ENCODE peak calls at places on chromosomes 12 and 14, in five cellular contexts. N is stomach, A is NB4, V is IMR-90, L is suprapubic skin. K is an unnamed sample.

GRCh38 chr12:26368331-26368730 is 173.0 kb downstream of the SSPN start:
- DNase-seq in V (no peak), L (no peak), A (no peak), N (no peak), K (no peak)

GRCh38 chr12:62793256-62794217 is 141.4 kb downstream of the PPM1H start:
- DNase-seq in L (peak; percentile 89), V (peak; percentile 87), N (peak; percentile 88), A (peak; percentile 82), K (peak; percentile 92)

GRCh38 chr14:66965831-66966230 is 223.4 kb upstream of the GARIN2 start:
- DNase-seq in L (no peak), V (peak; percentile 43), A (no peak), N (no peak), K (no peak)

GRCh38 chr12:3173008-3173553 is 95.9 kb downstream of the TSPAN9 start:
- DNase-seq in A (no peak), V (no peak), N (no peak), L (no peak), K (no peak)

GRCh38 chr14:91924871-91925726 is 22.4 kb downstream of the FBLN5 start:
- DNase-seq in N (no peak), L (no peak), A (no peak), V (no peak), K (no peak)

GRCh38 chr12:116959845-116960514 is 49.2 kb downstream of the FBXW8 start:
- DNase-seq in L (no peak), A (peak; percentile 25), V (no peak), N (no peak), K (no peak)

GRCh38 chr14:34472706-34473279 is 10.8 kb upstream of the SPTSSA start:
- DNase-seq in V (no peak), L (no peak), A (no peak), N (no peak), K (no peak)

GRCh38 chr12:91964501-91964900 is 181.1 kb downstream of the BTG1 start:
- DNase-seq in V (peak; percentile 27), A (no peak), L (no peak), N (no peak), K (no peak)

GRCh38 chr12:87807127-87807526 is 222.1 kb downstream of the C12orf50 start:
- DNase-seq in V (peak; percentile 49), N (no peak), A (no peak), L (no peak), K (no peak)

GRCh38 chr12:1474567-1475153 is 119.7 kb downstream of the FBXL14 start:
- DNase-seq in A (no peak), L (no peak), V (peak; percentile 97), N (no peak), K (no peak)

GRCh38 chr14:81436296-81437138 is 36.4 kb upstream of the STON2 start:
- DNase-seq in N (peak; percentile 83), V (peak; percentile 45), L (peak; percentile 79), A (no peak), K (peak; percentile 87)

GRCh38 chr12:67705394-67706370 is 57.1 kb downstream of the DYRK2 start:
- DNase-seq in L (no peak), N (no peak), A (no peak), V (peak; percentile 82), K (no peak)

GRCh38 chr14:87869619-87870583 is 123.1 kb downstream of the GALC start:
- DNase-seq in A (peak; percentile 26), V (peak; percentile 36), L (no peak), N (no peak), K (no peak)

GRCh38 chr12:8661016-8661415 is 1.6 kb downstream of the MFAP5 start:
- DNase-seq in A (no peak), N (no peak), V (no peak), L (no peak), K (no peak)

GRCh38 chr14:91290986-91291385 is 46.5 kb upstream of the GPR68 start:
- DNase-seq in L (no peak), N (peak; percentile 67), V (no peak), A (no peak), K (no peak)

GRCh38 chr12:14769462-14769836 is 33.8 kb downstream of the WBP11 start:
- DNase-seq in V (peak; percentile 20), N (peak; percentile 43), L (peak; percentile 68), A (no peak), K (peak; percentile 87)

GRCh38 chr14:87944987-87945604 is 47.9 kb downstream of the GALC start:
- DNase-seq in L (no peak), A (peak; percentile 55), N (no peak), V (peak; percentile 68), K (no peak)

GRCh38 chr12:55809274-55809673 is 8.2 kb downstream of the SARNP start:
- DNase-seq in V (no peak), N (no peak), L (no peak), A (no peak), K (no peak)
- TF ChIP-seq POLR2A in V (no peak), N (no peak), L (no peak), A (no peak), K (no peak)

GRCh38 chr14:77122555-77123125 is 19.0 kb downstream of the ZDHHC22 start:
- DNase-seq in V (no peak), L (no peak), A (no peak), N (no peak), K (no peak)

GRCh38 chr14:77123381-77124344 is 17.9 kb downstream of the ZDHHC22 start:
- DNase-seq in L (peak; percentile 79), N (peak; percentile 96), A (no peak), V (no peak), K (peak; percentile 73)

GRCh38 chr14:77124345-77125274 is 17.0 kb downstream of the ZDHHC22 start:
- DNase-seq in A (peak; percentile 18), V (peak; percentile 16), L (peak; percentile 64), N (peak; percentile 72), K (peak; percentile 92)

GRCh38 chr14:77119852-77120251 is 21.7 kb downstream of the ZDHHC22 start:
- DNase-seq in L (no peak), N (no peak), A (no peak), V (no peak), K (no peak)

GRCh38 chr14:77120771-77121743 is 20.5 kb downstream of the ZDHHC22 start:
- DNase-seq in L (no peak), N (peak; percentile 53), A (no peak), V (no peak), K (peak; percentile 79)
- TF ChIP-seq CTCF in L (no peak), N (no peak), A (no peak), V (no peak), K (no peak)

DNA sequence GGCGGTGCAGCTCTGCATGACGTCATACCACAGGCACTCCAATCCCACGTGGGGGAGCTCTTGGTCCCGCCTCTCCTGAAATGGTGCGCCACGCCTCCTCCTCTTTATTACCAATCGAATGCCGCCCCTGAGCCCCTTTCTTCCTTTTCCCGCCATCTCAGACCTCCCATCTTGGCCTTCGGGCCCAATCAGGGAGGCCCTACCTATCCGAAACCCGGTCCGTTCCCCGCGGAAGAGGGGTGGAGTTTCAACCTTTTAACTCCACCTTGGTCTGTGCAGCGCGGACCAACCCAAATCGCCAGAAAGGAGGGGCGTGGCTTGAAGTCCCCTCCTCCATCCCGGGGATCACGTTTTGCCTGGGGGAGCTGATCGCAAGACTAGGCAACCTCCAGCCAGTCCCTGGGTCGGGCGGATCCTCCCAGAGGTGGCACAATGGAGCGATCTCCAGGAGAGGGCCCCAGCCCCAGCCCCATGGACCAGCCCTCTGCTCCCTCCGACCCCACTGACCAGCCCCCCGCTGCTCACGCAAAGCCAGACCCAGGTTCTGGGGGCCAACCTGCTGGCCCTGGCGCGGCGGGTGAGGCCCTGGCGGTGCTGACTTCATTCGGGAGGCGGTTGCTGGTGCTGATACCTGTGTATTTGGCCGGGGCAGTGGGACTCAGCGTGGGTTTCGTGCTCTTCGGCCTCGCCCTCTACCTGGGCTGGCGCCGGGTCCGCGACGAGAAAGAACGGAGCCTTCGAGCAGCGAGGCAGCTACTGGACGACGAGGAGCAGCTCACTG is at the start of gene ESYT1:
- DNase-seq in N (peak; percentile 99), L (peak; percentile 100), A (peak; percentile 100), V (peak; percentile 100), K (peak; percentile 99)
- TF ChIP-seq POLR2A in N (no peak), L (peak; percentile 56), A (peak; percentile 92), V (peak; percentile 71), K (peak; percentile 95)

GRCh38 chr12:12890815-12891645 is at the start of gene GPRC5A:
- DNase-seq in L (peak; percentile 95), V (peak; percentile 98), N (peak; percentile 87), A (peak; percentile 54), K (peak; percentile 79)
- TF ChIP-seq CTCF in L (no peak), V (peak; percentile 47), N (no peak), A (peak; percentile 2), K (no peak)

GRCh38 chr12:9870311-9870866 is 1.2 kb upstream of the CLEC2B start:
- DNase-seq in V (no peak), N (no peak), A (peak; percentile 24), L (no peak), K (no peak)

GRCh38 chr12:9868271-9868815 is 811 bp downstream of the CLEC2B start:
- DNase-seq in N (no peak), A (no peak), V (no peak), L (no peak), K (no peak)

GRCh38 chr12:9868951-9869306 is 225 bp downstream of the CLEC2B start:
- DNase-seq in A (no peak), N (no peak), V (no peak), L (no peak), K (no peak)

GRCh38 chr12:9867531-9867930 is 1.6 kb downstream of the CLEC2B start:
- DNase-seq in L (no peak), V (no peak), N (no peak), A (no peak), K (no peak)

DNA sequence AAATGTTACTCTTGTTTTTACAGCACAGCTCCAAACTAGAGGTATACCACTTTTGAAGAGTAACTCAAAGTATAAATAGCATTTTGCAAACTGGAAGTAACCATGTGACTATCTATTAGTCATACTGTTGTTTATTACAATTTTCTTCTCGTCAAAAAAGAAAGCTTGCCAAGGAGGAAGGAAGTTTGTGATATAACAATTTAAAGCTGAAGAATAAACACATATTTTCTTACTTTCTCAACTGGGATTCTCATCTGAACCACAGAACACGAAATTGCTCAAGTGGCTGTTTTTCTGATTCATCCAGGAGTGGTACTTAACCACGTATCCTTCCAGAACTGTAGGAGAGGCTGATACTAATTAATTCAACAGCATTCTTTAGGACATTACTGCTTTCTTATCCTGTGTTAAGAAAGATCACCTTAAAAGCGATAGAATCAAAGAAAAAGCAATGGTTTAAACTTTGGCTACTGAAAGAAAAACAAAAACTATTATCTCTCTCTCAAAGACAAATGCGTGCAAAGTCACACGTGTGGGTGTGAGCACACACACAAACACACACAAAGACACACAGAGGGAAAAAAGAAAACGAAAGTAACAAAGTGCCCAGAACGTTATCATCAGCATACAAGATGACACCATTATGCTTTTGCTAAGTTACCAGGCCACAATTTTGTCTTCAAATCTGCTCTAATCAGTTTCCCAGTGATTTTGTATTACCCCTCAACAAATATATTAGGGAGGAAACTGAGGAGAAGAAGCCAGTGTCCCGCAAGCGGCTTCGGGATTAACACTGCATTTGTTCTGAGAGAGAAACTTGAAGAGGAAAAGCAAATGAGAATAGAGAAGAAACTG is at the start of gene CLEC2B:
- DNase-seq in N (no peak), A (peak; percentile 63), L (no peak), V (peak; percentile 85), K (no peak)
- TF ChIP-seq POLR2A in N (no peak), A (peak; percentile 15), L (no peak), V (no peak), K (peak; percentile 81)

GRCh38 chr14:23517650-23518329 is 33.8 kb downstream of the ZFHX2 start:
- DNase-seq in A (no peak), N (no peak), L (no peak), V (no peak), K (no peak)
- TF ChIP-seq CTCF in A (no peak), N (no peak), L (no peak), V (no peak), K (no peak)

K was measured in spleen.